ENCODE peak calls at places on chromosomes 7 and 10, in four cellular contexts. N is iPS DF 6.9, U is DMS79 treated with DMSO at 0.1 percent for 48 hours, D is foreskin keratinocyte. R is an unnamed sample.

GRCh38 chr7:45716380-45717203 is 142.4 kb downstream of the ADCY1 start:
- DNase-seq in N (no peak), U (no peak), D (no peak), R (no peak)

GRCh38 chr7:7567898-7568531 is 1.3 kb downstream of the MIOS start:
- DNase-seq in N (no peak), U (peak; percentile 14), D (no peak), R (peak; percentile 20)

GRCh38 chr7:114084381-114085312 is 165.8 kb upstream of the PPP1R3A start:
- DNase-seq in N (no peak), U (no peak), D (no peak), R (peak; percentile 5)

GRCh38 chr10:91582063-91582673 is 50.7 kb downstream of the PPP1R3C start:
- DNase-seq in N (no peak), U (no peak), D (no peak), R (no peak)

GRCh38 chr10:9621216-9621615 is 1396.5 kb upstream of the CELF2 start:
- DNase-seq in N (no peak), U (no peak), D (no peak), R (no peak)

GRCh38 chr7:151539055-151539714 is 19.5 kb upstream of the RHEB start:
- DNase-seq in N (no peak), U (peak; percentile 60), D (no peak), R (no peak)

GRCh38 chr10:132361581-132362101 is 29.6 kb downstream of the LRRC27 start:
- DNase-seq in N (no peak), U (no peak), D (no peak), R (no peak)

GRCh38 chr7:90648107-90648506 is 52.0 kb downstream of the CDK14 start:
- DNase-seq in N (no peak), U (no peak), D (no peak), R (no peak)

GRCh38 chr10:59770689-59771088 is 17.4 kb upstream of the MRLN start:
- DNase-seq in N (no peak), U (no peak), D (no peak), R (no peak)

GRCh38 chr10:11147723-11148122 is 130.1 kb downstream of the CELF2 start:
- DNase-seq in N (no peak), U (peak; percentile 20), D (no peak), R (no peak)

GRCh38 chr7:100509213-100509612 is 25.5 kb downstream of the NYAP1 start:
- DNase-seq in N (no peak), U (peak; percentile 48), D (peak; percentile 95), R (peak; percentile 79)

GRCh38 chr10:84173543-84173942 is at the start of gene GPR15LG:
- DNase-seq in N (no peak), U (no peak), D (no peak), R (no peak)

GRCh38 chr7:106721816-106722785 is 61.1 kb upstream of the CCDC71L start:
- DNase-seq in N (no peak), U (no peak), D (no peak), R (no peak)

GRCh38 chr10:48498940-48499510 is 105.8 kb downstream of the ARHGAP22 start:
- DNase-seq in N (no peak), U (no peak), D (no peak), R (no peak)

GRCh38 chr7:156944876-156945275 is 4.6 kb upstream of the NOM1 start:
- DNase-seq in N (no peak), U (no peak), D (no peak), R (no peak)

GRCh38 chr10:121694966-121695340 is 96.7 kb upstream of the FGFR2 start:
- DNase-seq in N (no peak), U (no peak), D (peak; percentile 88), R (no peak)

GRCh38 chr7:69412331-69413146 is 185.7 kb upstream of the AUTS2 start:
- DNase-seq in N (no peak), U (no peak), D (no peak), R (no peak)

GRCh38 chr7:25255603-25256320 is 27.5 kb upstream of the NPVF start:
- DNase-seq in N (no peak), U (no peak), D (no peak), R (no peak)

GRCh38 chr10:10830316-10831061 is 187.2 kb upstream of the CELF2 start:
- DNase-seq in N (no peak), U (no peak), D (peak; percentile 83), R (peak; percentile 66)

GRCh38 chr7:154171422-154171821 is 119.2 kb downstream of the DPP6 start:
- DNase-seq in N (peak; percentile 47), U (no peak), D (no peak), R (no peak)

GRCh38 chr7:1749864-1750466 is 79.9 kb downstream of the ELFN1 start:
- DNase-seq in N (no peak), U (no peak), D (no peak), R (no peak)

GRCh38 chr7:14754631-14755030 is 147.9 kb downstream of the DGKB start:
- DNase-seq in N (no peak), U (no peak), D (no peak), R (no peak)

GRCh38 chr10:13803566-13804554 is 217.1 kb downstream of the PRPF18 start:
- DNase-seq in N (no peak), U (peak; percentile 8), D (no peak), R (no peak)

GRCh38 chr10:102657984-102658724 is 13.9 kb downstream of the TRIM8 start:
- DNase-seq in N (no peak), U (no peak), D (no peak), R (no peak)

GRCh38 chr7:148334959-148335577 is 255.5 kb upstream of the C7orf33 start:
- DNase-seq in N (no peak), U (peak; percentile 14), D (peak; percentile 89), R (peak; percentile 40)

GRCh38 chr10:100483876-100484666 is 21.3 kb downstream of the WNT8B start:
- DNase-seq in N (no peak), U (no peak), D (no peak), R (no peak)

R was measured in RWPE1.